ENCODE peak calls at places on chromosome 20, in four cellular contexts. N is cardiac muscle cell, E is SK-N-SH, T is pancreas. P is an unnamed sample.

GRCh38 chr20:54180931-54181330 is 7.1 kb upstream of the CYP24A1 start:
- DNase-seq in N (no peak), E (no peak), T (no peak), P (no peak)

GRCh38 chr20:47311967-47312681 is 44.4 kb downstream of the ZMYND8 start:
- DNase-seq in N (no peak), E (no peak), T (no peak), P (no peak)

GRCh38 chr20:23243791-23244190 is 106.8 kb upstream of the NXT1 start:
- DNase-seq in N (no peak), E (no peak), T (no peak), P (no peak)

GRCh38 chr20:36467076-36467999 is 74.0 kb upstream of the MYL9 start:
- DNase-seq in N (no peak), E (no peak), T (peak), P (peak)

GRCh38 chr20:41087325-41087685 is 50.0 kb upstream of the PLCG1 start:
- DNase-seq in N (no peak), E (no peak), T (no peak), P (no peak)

GRCh38 chr20:49568491-49569151 is 684 bp upstream of the PTGIS start:
- DNase-seq in N (no peak), E (no peak), T (no peak), P (no peak)

GRCh38 chr20:53738039-53738944 is 144.7 kb upstream of the ZNF217 start:
- DNase-seq in N (peak), E (peak), T (peak), P (peak)

GRCh38 chr20:47102629-47103028 is 208.0 kb downstream of the EYA2 start:
- DNase-seq in N (no peak), E (no peak), T (no peak), P (no peak)

GRCh38 chr20:22567944-22568871 is 16.2 kb downstream of the FOXA2 start:
- DNase-seq in N (no peak), E (no peak), T (peak), P (no peak)

GRCh38 chr20:23050847-23051627 is 1.6 kb upstream of the THBD start:
- DNase-seq in N (peak), E (no peak), T (peak), P (peak)

GRCh38 chr20:50826121-50826520 is 31.3 kb downstream of the BCAS4 start:
- DNase-seq in N (no peak), E (no peak), T (no peak), P (no peak)

GRCh38 chr20:53939554-53940355 is 130.6 kb downstream of the BCAS1 start:
- DNase-seq in N (peak), E (peak), T (peak), P (peak)

GRCh38 chr20:21175433-21175832 is 49.6 kb downstream of the KIZ start:
- DNase-seq in N (no peak), E (no peak), T (no peak), P (no peak)

GRCh38 chr20:41617059-41617921 is 887 bp downstream of the CHD6 start:
- DNase-seq in N (peak), E (peak), T (peak), P (peak)

GRCh38 chr20:43096471-43096870 is 93.2 kb downstream of the PTPRT start:
- DNase-seq in N (peak), E (peak), T (no peak), P (no peak)

GRCh38 chr20:24778585-24779031 is 170.5 kb upstream of the CST7 start:
- DNase-seq in N (no peak), E (no peak), T (peak), P (no peak)

GRCh38 chr20:15862178-15862577 is 711.1 kb downstream of the KIF16B start:
- DNase-seq in N (no peak), E (no peak), T (no peak), P (no peak)

GRCh38 chr20:21240394-21240793 is 62.7 kb upstream of the XRN2 start:
- DNase-seq in N (peak), E (no peak), T (no peak), P (no peak)

GRCh38 chr20:17617212-17617867 is 47.5 kb downstream of the DSTN start:
- DNase-seq in N (peak), E (peak), T (peak), P (no peak)

GRCh38 chr20:37282558-37282957 is 6.9 kb upstream of the MANBAL start:
- DNase-seq in N (peak), E (no peak), T (no peak), P (peak)

GRCh38 chr20:8671366-8671943 is 397.4 kb upstream of the PLCB4 start:
- DNase-seq in N (no peak), E (no peak), T (no peak), P (no peak)

DNA sequence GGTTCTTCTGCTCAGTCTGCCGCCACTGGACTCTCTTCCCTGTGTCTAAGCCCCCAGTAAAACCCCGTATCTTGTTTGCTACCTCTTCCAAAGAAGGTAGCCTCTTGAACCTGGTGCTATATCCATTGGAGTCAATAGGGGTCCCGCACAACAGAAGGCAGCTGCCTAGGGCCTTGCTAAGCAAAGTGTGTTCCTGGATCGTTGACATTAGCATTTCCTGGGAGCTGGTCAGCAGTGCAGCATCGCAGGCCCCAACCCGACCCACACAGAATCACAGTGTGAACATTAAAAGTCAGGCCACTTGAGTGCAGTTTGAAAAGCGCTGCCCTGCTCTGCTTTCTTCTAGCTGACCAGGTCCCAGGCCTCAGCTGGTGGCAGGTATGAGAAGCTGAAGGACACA is 2.9 kb downstream of the ADA start:
- DNase-seq in N (peak), E (no peak), T (no peak), P (no peak)
- TF ChIP-seq CTCF in N (no peak), E (no peak), T (no peak), P (no peak)

GRCh38 chr20:34216382-34216742 is 24.9 kb upstream of the ASIP start:
- DNase-seq in N (no peak), E (peak), T (no peak), P (no peak)
- H3K4me3 ChIP-seq in N (peak), E (peak), T (peak), P (peak)

DNA sequence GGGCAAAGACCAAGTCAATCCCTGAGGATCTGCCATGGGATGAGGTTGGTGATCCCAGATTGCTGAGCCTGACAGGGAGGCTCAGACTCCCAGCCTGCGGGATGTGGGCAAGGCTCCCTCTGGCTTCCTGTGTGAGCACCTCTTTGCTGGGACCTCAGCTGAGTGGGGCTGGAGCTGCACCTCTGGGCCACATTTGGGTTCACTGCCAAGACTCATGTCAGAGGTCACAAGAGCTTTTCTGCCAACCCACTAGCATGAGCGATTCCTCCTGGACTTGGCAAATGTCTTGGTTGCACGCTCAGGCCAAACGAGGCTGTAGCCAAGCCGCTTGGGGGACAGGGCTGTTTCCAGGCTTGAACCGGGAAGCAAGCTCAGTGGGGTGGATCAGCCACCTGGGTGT is 359.3 kb downstream of the CDH4 start:
- DNase-seq in N (no peak), E (no peak), T (no peak), P (no peak)
- TF ChIP-seq CTCF in N (no peak), E (no peak), T (no peak), P (no peak)

DNA sequence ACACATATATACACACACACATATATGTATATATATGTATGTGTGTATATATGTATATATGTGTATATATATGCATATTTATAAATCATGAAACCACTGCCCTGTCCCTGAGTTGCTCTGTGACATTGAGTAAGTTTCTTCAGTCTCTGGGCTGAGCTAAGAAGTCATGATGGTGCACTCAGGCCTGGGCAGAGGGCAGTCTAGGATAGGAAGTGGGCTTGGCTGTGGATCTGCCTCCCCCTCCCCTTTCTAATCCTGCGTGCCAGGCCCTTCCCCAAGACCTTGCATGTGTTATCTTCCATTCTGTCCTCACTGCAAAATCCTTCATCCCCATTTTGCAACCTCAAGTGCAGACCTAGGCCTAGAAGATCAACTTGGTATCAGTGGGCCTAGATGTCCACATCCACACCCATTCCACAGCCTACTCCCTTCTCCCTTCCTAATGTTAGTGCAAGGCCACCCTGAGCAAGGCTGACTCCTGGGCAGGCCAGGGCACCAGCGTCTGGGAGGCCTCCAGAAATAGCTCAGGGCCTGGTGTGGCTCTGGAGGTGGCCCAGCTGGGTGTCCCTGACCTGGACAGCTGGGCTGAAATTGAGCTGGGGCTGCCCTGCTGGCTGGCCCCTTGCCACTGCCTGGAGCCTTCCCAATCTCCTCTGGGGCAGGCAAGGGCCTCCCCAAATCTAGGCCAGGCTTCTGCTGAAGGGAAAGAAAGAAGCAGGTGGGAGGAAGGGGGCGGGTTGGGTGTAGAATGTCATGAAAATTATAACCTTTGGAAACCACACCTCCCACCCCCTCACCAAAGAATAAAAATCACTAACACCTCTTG is 1.9 kb downstream of the FAM110A start:
- DNase-seq in N (peak), E (no peak), T (peak), P (no peak)
- H3K4me3 ChIP-seq in N (no peak), E (no peak), T (no peak), P (no peak)

P was measured in astrocyte of the spinal cord.